ENCODE peak calls at places on chromosomes 7 and 10, in five cellular contexts. One of them, this sample, is unnamed.
A peak's percentile ranks its signal among the peaks of the same experiment; 100 is the strongest.

GRCh38 chr10:47181057-47181849 is 118.7 kb upstream of the GDF10 start:
- DNase-seq in left ventricle myocardium inferior: no peak
- DNase-seq in activated CD4-positive, alpha-beta T cell treated with anti-CD3 and anti-CD28 coated beads, Interleukin-2, amount 10 ng/mL, durations not matched to agents 7 days and 5 days: no peak
- DNase-seq in activated gamma-delta T cell treated with Interleukin-2 at 50 U/mL for 16 hours: no peak
- DNase-seq in nucleus accumbens: no peak
- DNase-seq in this sample: no peak

GRCh38 chr10:58486821-58487220 is 25.9 kb upstream of the BICC1 start:
- DNase-seq in activated CD4-positive, alpha-beta T cell treated with anti-CD3 and anti-CD28 coated beads, Interleukin-2, amount 10 ng/mL, durations not matched to agents 7 days and 5 days: no peak
- DNase-seq in nucleus accumbens: no peak
- DNase-seq in left ventricle myocardium inferior: no peak
- DNase-seq in activated gamma-delta T cell treated with Interleukin-2 at 50 U/mL for 16 hours: no peak
- DNase-seq in this sample: no peak

GRCh38 chr10:75401569-75402485 is at the start of gene ZNF503:
- DNase-seq in activated CD4-positive, alpha-beta T cell treated with anti-CD3 and anti-CD28 coated beads, Interleukin-2, amount 10 ng/mL, durations not matched to agents 7 days and 5 days: peak; percentile 26
- DNase-seq in left ventricle myocardium inferior: peak; percentile 97
- DNase-seq in nucleus accumbens: peak; percentile 96
- DNase-seq in activated gamma-delta T cell treated with Interleukin-2 at 50 U/mL for 16 hours: no peak
- DNase-seq in this sample: peak; percentile 93

GRCh38 chr10:132591166-132591971 is 53.8 kb downstream of the INPP5A start:
- DNase-seq in activated CD4-positive, alpha-beta T cell treated with anti-CD3 and anti-CD28 coated beads, Interleukin-2, amount 10 ng/mL, durations not matched to agents 7 days and 5 days: no peak
- DNase-seq in nucleus accumbens: no peak
- DNase-seq in left ventricle myocardium inferior: peak; percentile 63
- DNase-seq in activated gamma-delta T cell treated with Interleukin-2 at 50 U/mL for 16 hours: no peak
- DNase-seq in this sample: peak; percentile 65

GRCh38 chr10:992523-993340 is 4.5 kb downstream of the GTPBP4 start:
- DNase-seq in left ventricle myocardium inferior: no peak
- DNase-seq in nucleus accumbens: no peak
- DNase-seq in activated CD4-positive, alpha-beta T cell treated with anti-CD3 and anti-CD28 coated beads, Interleukin-2, amount 10 ng/mL, durations not matched to agents 7 days and 5 days: no peak
- DNase-seq in activated gamma-delta T cell treated with Interleukin-2 at 50 U/mL for 16 hours: no peak
- DNase-seq in this sample: no peak

GRCh38 chr7:24718977-24719491 is 38.2 kb downstream of the GSDME start:
- DNase-seq in left ventricle myocardium inferior: no peak
- DNase-seq in activated CD4-positive, alpha-beta T cell treated with anti-CD3 and anti-CD28 coated beads, Interleukin-2, amount 10 ng/mL, durations not matched to agents 7 days and 5 days: no peak
- DNase-seq in activated gamma-delta T cell treated with Interleukin-2 at 50 U/mL for 16 hours: no peak
- DNase-seq in nucleus accumbens: no peak
- DNase-seq in this sample: no peak

GRCh38 chr7:123823898-123824753 is 20.8 kb upstream of the HYAL4 start:
- DNase-seq in activated gamma-delta T cell treated with Interleukin-2 at 50 U/mL for 16 hours: no peak
- DNase-seq in activated CD4-positive, alpha-beta T cell treated with anti-CD3 and anti-CD28 coated beads, Interleukin-2, amount 10 ng/mL, durations not matched to agents 7 days and 5 days: peak; percentile 14
- DNase-seq in nucleus accumbens: no peak
- DNase-seq in left ventricle myocardium inferior: no peak
- DNase-seq in this sample: no peak

GRCh38 chr10:116694927-116695268 is 47.5 kb downstream of the HSPA12A start:
- DNase-seq in nucleus accumbens: no peak
- DNase-seq in activated gamma-delta T cell treated with Interleukin-2 at 50 U/mL for 16 hours: no peak
- DNase-seq in left ventricle myocardium inferior: no peak
- DNase-seq in activated CD4-positive, alpha-beta T cell treated with anti-CD3 and anti-CD28 coated beads, Interleukin-2, amount 10 ng/mL, durations not matched to agents 7 days and 5 days: no peak
- DNase-seq in this sample: no peak

GRCh38 chr7:142177869-142178268 is 66.4 kb downstream of the MGAM2 start:
- DNase-seq in nucleus accumbens: no peak
- DNase-seq in activated gamma-delta T cell treated with Interleukin-2 at 50 U/mL for 16 hours: no peak
- DNase-seq in activated CD4-positive, alpha-beta T cell treated with anti-CD3 and anti-CD28 coated beads, Interleukin-2, amount 10 ng/mL, durations not matched to agents 7 days and 5 days: no peak
- DNase-seq in left ventricle myocardium inferior: no peak
- DNase-seq in this sample: no peak

GRCh38 chr7:24290004-24290641 is 6.1 kb downstream of the NPY start:
- DNase-seq in activated gamma-delta T cell treated with Interleukin-2 at 50 U/mL for 16 hours: no peak
- DNase-seq in activated CD4-positive, alpha-beta T cell treated with anti-CD3 and anti-CD28 coated beads, Interleukin-2, amount 10 ng/mL, durations not matched to agents 7 days and 5 days: peak; percentile 52
- DNase-seq in nucleus accumbens: no peak
- DNase-seq in left ventricle myocardium inferior: no peak
- DNase-seq in this sample: no peak

GRCh38 chr10:91762878-91763277 is 35.3 kb upstream of the TNKS2 start:
- DNase-seq in left ventricle myocardium inferior: no peak
- DNase-seq in activated CD4-positive, alpha-beta T cell treated with anti-CD3 and anti-CD28 coated beads, Interleukin-2, amount 10 ng/mL, durations not matched to agents 7 days and 5 days: no peak
- DNase-seq in activated gamma-delta T cell treated with Interleukin-2 at 50 U/mL for 16 hours: no peak
- DNase-seq in nucleus accumbens: no peak
- DNase-seq in this sample: no peak